ENCODE peak calls at places on chromosomes 11 and 22, in five cellular contexts. Q is stimulated activated CD4-positive, alpha-beta T cell treated with anti-CD3 and anti-CD28 coated beads, Interleukin-4, amount 100 ng/mL, for 24 hours; G is HS-27A; C is body of pancreas; J is fibroblast of mammary gland. S is an unnamed sample.
A peak's percentile ranks its signal among the peaks of the same experiment; 100 is the strongest.

GRCh38 chr11:69000831-69001245 is 12.2 kb downstream of the MRGPRF start:
- DNase-seq in G (no peak), J (peak; percentile 82), Q (no peak), C (no peak), S (no peak)

GRCh38 chr11:65591939-65592814 is 3.4 kb downstream of the KCNK7 start:
- DNase-seq in G (no peak), Q (no peak), C (peak; percentile 50), J (peak; percentile 69), S (no peak)

GRCh38 chr11:124873980-124874379 is 8.7 kb downstream of the ROBO3 start:
- DNase-seq in G (no peak), C (no peak), J (no peak), Q (no peak), S (no peak)

GRCh38 chr11:64226507-64227051 is 505 bp downstream of the NUDT22 start:
- DNase-seq in Q (peak; percentile 62), J (no peak), G (no peak), C (peak; percentile 66), S (no peak)

GRCh38 chr11:114060402-114061052 is 1.0 kb downstream of the ZBTB16 start:
- DNase-seq in G (no peak), C (peak; percentile 54), J (no peak), Q (peak; percentile 29), S (no peak)

GRCh38 chr11:117898059-117898458 is 21.6 kb upstream of the FXYD6 start:
- DNase-seq in C (no peak), G (no peak), J (no peak), Q (no peak), S (no peak)

GRCh38 chr11:69541001-69541285 is 59.5 kb downstream of the LINC01488 start:
- DNase-seq in C (no peak), G (no peak), J (no peak), Q (no peak), S (no peak)

GRCh38 chr11:100863080-100863581 is 176.0 kb downstream of the ARHGAP42 start:
- DNase-seq in J (peak; percentile 89), Q (no peak), C (no peak), G (no peak), S (no peak)

GRCh38 chr11:74570266-74571061 is 21.9 kb upstream of the POLD3 start:
- DNase-seq in C (peak; percentile 68), J (peak; percentile 52), Q (peak; percentile 20), G (peak; percentile 22), S (peak; percentile 43)

GRCh38 chr11:111334495-111335123 is 36.3 kb downstream of the POU2AF3 start:
- DNase-seq in G (no peak), C (peak; percentile 63), Q (no peak), J (no peak), S (peak; percentile 99)

GRCh38 chr11:25939691-25940090 is 392.2 kb upstream of the ANO3 start:
- DNase-seq in J (no peak), C (no peak), Q (no peak), G (no peak), S (no peak)

GRCh38 chr22:49186756-49187155 is 640.9 kb downstream of the BRD1 start:
- DNase-seq in J (no peak), G (no peak), C (no peak), Q (no peak), S (no peak)

GRCh38 chr11:85626496-85626895 is 648 bp downstream of the DLG2 start:
- DNase-seq in G (no peak), C (peak; percentile 46), J (no peak), Q (no peak), S (no peak)

GRCh38 chr11:95192717-95193116 is 38.3 kb downstream of the SESN3 start:
- DNase-seq in C (no peak), Q (no peak), J (no peak), G (no peak), S (no peak)

GRCh38 chr11:12207384-12208150 is 97.2 kb downstream of the MICAL2 start:
- DNase-seq in Q (peak; percentile 75), J (peak; percentile 90), C (no peak), G (no peak), S (no peak)

GRCh38 chr22:19522190-19522880 is 1.9 kb downstream of the CLDN5 start:
- DNase-seq in C (no peak), J (no peak), G (no peak), Q (no peak), S (no peak)

GRCh38 chr11:95924414-95924760 is 480 bp upstream of the MTMR2 start:
- DNase-seq in C (no peak), G (peak; percentile 33), J (peak; percentile 54), Q (no peak), S (no peak)

GRCh38 chr11:128582496-128583366 is 4.6 kb downstream of the ETS1 start:
- DNase-seq in Q (no peak), G (peak; percentile 8), C (no peak), J (peak; percentile 94), S (no peak)

GRCh38 chr11:60863550-60864521 is 3.5 kb upstream of the ZP1 start:
- DNase-seq in Q (no peak), J (no peak), C (no peak), G (no peak), S (no peak)

GRCh38 chr11:64265176-64266160 is 14.1 kb downstream of the PLCB3 start:
- DNase-seq in G (no peak), Q (no peak), J (no peak), C (no peak), S (no peak)

GRCh38 chr22:24230911-24231656 is 13.8 kb downstream of the GGT5 start:
- DNase-seq in Q (peak; percentile 71), J (no peak), G (no peak), C (peak; percentile 70), S (no peak)

GRCh38 chr11:62337682-62338181 is 484 bp downstream of the ASRGL1 start:
- DNase-seq in G (no peak), J (no peak), Q (no peak), C (peak; percentile 33), S (no peak)

GRCh38 chr11:82874646-82875523 is 25.3 kb downstream of the PRCP start:
- DNase-seq in J (no peak), G (no peak), C (no peak), Q (no peak), S (no peak)

GRCh38 chr11:17653606-17654005 is 65.8 kb upstream of the MYOD1 start:
- DNase-seq in G (no peak), Q (no peak), J (no peak), C (no peak), S (no peak)

GRCh38 chr22:28001171-28001835 is 82.2 kb upstream of the PITPNB start:
- DNase-seq in Q (no peak), G (no peak), C (no peak), J (no peak), S (no peak)

GRCh38 chr22:45882881-45883810 is 93.8 kb downstream of the WNT7B start:
- DNase-seq in Q (no peak), J (no peak), G (no peak), C (no peak), S (no peak)

GRCh38 chr11:95138448-95138847 is 48.8 kb downstream of the ENDOD1 start:
- DNase-seq in J (peak; percentile 28), G (no peak), C (no peak), Q (no peak), S (no peak)